ENCODE peak calls at places on chromosomes 6 and 20, in five cellular contexts. B, N, O, G and V are unnamed samples. For H3K36me3, the result is how much of the 10 kb centered on the place peaks cover.

GRCh38 chr6:113017316-113017715 is 670.2 kb downstream of the RFPL4B start:
- DNase-seq in B (no peak), N (no peak), O (no peak), G (no peak), V (no peak)

GRCh38 chr20:9051508-9051907 is 17.4 kb upstream of the PLCB4 start:
- DNase-seq in B (no peak), N (no peak), O (peak), G (peak), V (no peak)

GRCh38 chr20:3163099-3164042 is 3.7 kb upstream of the FASTKD5 start:
- DNase-seq in B (no peak), N (no peak), O (no peak), G (no peak), V (no peak)

GRCh38 chr6:17032595-17033591 is 69.0 kb upstream of the STMND1 start:
- DNase-seq in B (no peak), N (peak), O (peak), G (peak), V (peak)

GRCh38 chr20:38863024-38863851 is 57.7 kb downstream of the PPP1R16B start:
- DNase-seq in B (no peak), N (no peak), O (no peak), G (no peak), V (no peak)

GRCh38 chr6:16118825-16119224 is 10.1 kb upstream of the MYLIP start:
- DNase-seq in B (no peak), N (no peak), O (no peak), G (no peak), V (no peak)

GRCh38 chr6:16109659-16110300 is 19.1 kb upstream of the MYLIP start:
- DNase-seq in B (no peak), N (no peak), O (peak), G (no peak), V (no peak)

GRCh38 chr20:24745617-24746350 is 203.3 kb upstream of the CST7 start:
- DNase-seq in B (no peak), N (no peak), O (no peak), G (no peak), V (no peak)

GRCh38 chr20:3258429-3258828 is 19.4 kb upstream of the SLC4A11 start:
- DNase-seq in B (no peak), N (no peak), O (no peak), G (no peak), V (no peak)

GRCh38 chr20:34891166-34892062 is 15.0 kb downstream of the ACSS2 start:
- DNase-seq in B (no peak), N (no peak), O (peak), G (peak), V (no peak)

GRCh38 chr6:69866351-69867074 is at the start of gene COL19A1:
- DNase-seq in B (no peak), N (no peak), O (peak), G (no peak), V (peak)

GRCh38 chr6:48809700-48810099 is 653.4 kb downstream of the MMUT start:
- DNase-seq in B (no peak), N (no peak), O (no peak), G (no peak), V (peak)

GRCh38 chr6:35782424-35782823 is 1.6 kb downstream of the CLPSL1 start:
- DNase-seq in B (no peak), N (no peak), O (no peak), G (no peak), V (no peak)

GRCh38 chr20:36273414-36274247 is 32.5 kb upstream of the DLGAP4 start:
- DNase-seq in B (no peak), N (no peak), O (no peak), G (peak), V (no peak)

GRCh38 chr20:46164166-46164565 is 46.1 kb downstream of the CD40 start:
- DNase-seq in B (no peak), N (no peak), O (no peak), G (no peak), V (no peak)

GRCh38 chr6:158314737-158315136 is 2.5 kb downstream of the TULP4 start:
- DNase-seq in B (no peak), N (no peak), O (no peak), G (peak), V (no peak)

GRCh38 chr6:13235339-13235738 is 93.0 kb downstream of the TBC1D7 start:
- DNase-seq in B (no peak), N (no peak), O (no peak), G (no peak), V (no peak)

GRCh38 chr6:67908377-67908776 is 726.7 kb upstream of the ADGRB3 start:
- DNase-seq in B (no peak), N (no peak), O (no peak), G (no peak), V (no peak)

GRCh38 chr6:37705239-37706051 is 7.8 kb upstream of the MDGA1 start:
- DNase-seq in B (peak), N (peak), O (peak), G (peak), V (peak)
- TF ChIP-seq CTCF in B (peak), N (no peak), O (peak), G (peak), V (peak)

GRCh38 chr6:2524090-2524489 is 226.6 kb downstream of the MYLK4 start:
- DNase-seq in B (no peak), N (no peak), O (no peak), G (no peak), V (no peak)

GRCh38 chr6:2523061-2523460 is 227.7 kb downstream of the MYLK4 start:
- DNase-seq in B (no peak), N (no peak), O (no peak), G (no peak), V (no peak)

GRCh38 chr6:2526766-2527165 is 224.0 kb downstream of the MYLK4 start:
- DNase-seq in B (no peak), N (no peak), O (no peak), G (no peak), V (no peak)

GRCh38 chr6:2518029-2518428 is 232.7 kb downstream of the MYLK4 start:
- DNase-seq in B (no peak), N (no peak), O (no peak), G (no peak), V (no peak)

DNA sequence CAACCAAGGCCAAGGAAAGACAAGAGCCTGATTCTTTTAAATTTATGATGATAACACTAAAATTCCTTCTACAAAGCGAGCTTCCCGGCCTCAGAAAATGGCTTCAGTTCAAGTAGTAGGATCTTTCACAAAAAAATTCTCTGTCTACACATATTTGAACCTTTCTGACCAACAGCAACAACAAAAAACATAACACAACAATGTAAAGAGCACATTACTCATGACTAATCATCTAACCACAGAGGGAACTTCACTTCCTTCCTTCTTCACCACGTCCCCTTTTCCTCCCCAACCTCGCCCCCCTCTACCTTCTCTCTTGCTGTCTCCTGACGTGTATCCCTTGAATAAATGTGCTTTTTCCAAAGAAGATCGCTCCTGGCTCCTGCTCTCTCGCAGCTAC is 228.2 kb downstream of the MYLK4 start:
- DNase-seq in B (no peak), N (no peak), O (no peak), G (peak), V (no peak)
- H3K4me3 ChIP-seq in B (no peak), N (no peak), O (no peak), G (no peak), V (no peak)

DNA sequence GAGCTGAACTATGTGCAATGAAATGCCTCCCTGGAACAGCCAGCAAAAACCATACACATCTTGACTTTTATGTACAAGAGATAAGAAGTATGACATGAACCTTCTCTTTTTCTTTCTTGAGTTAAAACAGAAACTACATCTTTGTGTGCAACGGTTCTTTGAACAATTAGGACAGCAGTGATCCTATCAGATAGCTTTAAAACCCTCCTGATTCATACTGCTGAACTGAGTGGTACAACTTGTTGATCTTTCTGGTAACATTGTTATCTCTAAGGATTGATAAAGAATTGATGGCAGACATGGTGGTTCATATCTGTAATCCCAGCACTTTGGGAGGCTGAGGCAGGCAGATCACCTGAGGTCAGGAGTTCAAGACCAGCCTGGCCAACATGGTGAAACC is 43.4 kb downstream of the TRAF3IP2 start:
- DNase-seq in B (no peak), N (no peak), O (no peak), G (no peak), V (no peak)
- H3K36me3 ChIP-seq in B (under half), N (under half), O (under half), G (under half), V (under half)

DNA sequence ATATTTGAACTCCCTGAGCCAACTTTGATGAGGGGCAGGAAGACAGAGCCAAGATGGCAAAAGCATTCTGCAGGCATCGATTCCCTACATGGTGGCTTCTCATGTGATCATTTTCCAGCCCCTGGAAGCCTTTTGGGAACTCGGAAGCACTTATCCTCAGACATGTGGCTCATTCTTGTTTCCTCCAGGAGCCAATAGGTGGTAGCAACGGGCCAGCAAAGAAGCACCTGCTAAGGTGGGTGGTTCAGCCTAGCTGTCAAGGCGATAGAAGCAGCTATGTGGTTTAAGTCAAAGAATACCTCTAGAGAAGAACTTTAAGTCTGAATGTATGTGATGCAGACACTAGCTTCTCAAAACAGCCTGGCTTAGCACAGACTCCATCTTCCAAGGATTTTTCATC is 64.9 kb upstream of the PAX1 start:
- DNase-seq in B (no peak), N (no peak), O (no peak), G (no peak), V (no peak)
- TF ChIP-seq CTCF in B (no peak), N (no peak), O (no peak), G (no peak), V (no peak)

DNA sequence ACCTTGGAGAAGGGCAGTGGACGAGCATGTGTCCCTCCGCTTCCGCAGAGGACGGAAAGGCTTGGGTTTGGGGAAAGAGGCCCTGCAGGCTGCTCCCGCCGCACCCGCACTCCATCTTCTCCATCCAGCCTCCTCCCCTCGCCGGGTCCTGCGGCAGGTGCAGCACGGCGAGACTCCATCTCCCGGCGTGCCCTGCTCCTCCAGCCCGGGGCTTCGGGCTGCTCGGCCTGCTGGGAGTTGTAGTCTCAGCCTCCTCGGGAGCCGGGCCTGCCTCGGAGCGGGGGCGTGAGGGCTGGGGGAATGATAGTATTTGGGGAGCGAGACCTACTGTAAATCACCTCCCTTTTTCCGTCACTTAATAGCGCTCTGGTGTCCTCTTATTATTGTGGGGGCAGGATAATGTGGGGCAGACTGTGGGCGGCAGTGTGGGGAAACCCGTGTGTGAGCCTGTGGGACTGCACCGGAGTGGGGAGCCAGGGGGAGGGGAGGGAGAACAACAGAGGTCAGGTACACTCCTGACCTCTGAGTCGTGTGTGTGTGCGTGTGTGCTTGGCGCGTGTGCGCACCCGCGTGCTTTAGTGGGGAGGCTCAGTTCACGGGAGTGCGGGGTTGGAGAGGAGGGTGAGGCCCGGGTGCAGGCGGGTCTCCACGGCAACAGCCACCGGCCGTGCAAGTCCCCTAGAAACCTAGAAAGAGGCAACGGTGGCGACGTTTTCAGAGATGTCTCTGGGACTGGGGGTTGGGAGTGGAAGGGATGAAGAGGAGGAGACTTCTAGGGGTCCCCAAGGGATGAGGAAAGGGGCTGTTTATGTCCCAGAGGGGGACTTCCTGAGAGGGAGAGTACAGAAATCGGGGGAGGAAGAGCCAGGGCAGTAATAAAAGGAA is 4.1 kb downstream of the TTBK1 start:
- DNase-seq in B (peak), N (peak), O (peak), G (peak), V (peak)
- H3K4me3 ChIP-seq in B (peak), N (peak), O (peak), G (peak), V (peak)

GRCh38 chr20:41352666-41353065 is 12.0 kb downstream of the LPIN3 start:
- DNase-seq in B (no peak), N (no peak), O (no peak), G (no peak), V (no peak)
- H3K36me3 ChIP-seq in B (under half), N (under half), O (under half), G (under half), V (under half)

DNA sequence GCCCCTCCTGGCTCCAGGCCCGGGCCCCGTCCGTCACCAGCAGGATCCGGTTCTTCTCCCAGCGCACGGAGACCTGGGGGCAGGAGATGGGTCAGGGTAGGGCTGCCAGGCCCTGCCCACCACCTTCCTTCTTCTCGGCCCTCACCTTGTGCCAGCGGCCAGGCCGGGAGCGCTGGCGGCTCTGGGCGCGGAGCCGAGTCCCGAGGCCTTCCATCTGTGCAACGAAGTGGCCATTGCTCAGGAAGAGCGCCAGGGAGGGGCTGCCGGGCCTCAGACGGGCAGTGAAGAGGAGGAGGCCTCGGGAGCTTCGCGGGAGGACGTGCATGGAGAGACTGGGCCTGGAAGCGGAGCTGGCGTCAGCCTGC is 7.9 kb downstream of the ADRM1 start:
- DNase-seq in B (no peak), N (no peak), O (no peak), G (peak), V (no peak)
- TF ChIP-seq CTCF in B (no peak), N (no peak), O (no peak), G (no peak), V (no peak)

GRCh38 chr6:107318100-107318736 is 141.1 kb downstream of the PDSS2 start:
- DNase-seq in B (no peak), N (peak), O (peak), G (peak), V (peak)
- H3K4me3 ChIP-seq in B (no peak), N (no peak), O (no peak), G (no peak), V (no peak)

DNA sequence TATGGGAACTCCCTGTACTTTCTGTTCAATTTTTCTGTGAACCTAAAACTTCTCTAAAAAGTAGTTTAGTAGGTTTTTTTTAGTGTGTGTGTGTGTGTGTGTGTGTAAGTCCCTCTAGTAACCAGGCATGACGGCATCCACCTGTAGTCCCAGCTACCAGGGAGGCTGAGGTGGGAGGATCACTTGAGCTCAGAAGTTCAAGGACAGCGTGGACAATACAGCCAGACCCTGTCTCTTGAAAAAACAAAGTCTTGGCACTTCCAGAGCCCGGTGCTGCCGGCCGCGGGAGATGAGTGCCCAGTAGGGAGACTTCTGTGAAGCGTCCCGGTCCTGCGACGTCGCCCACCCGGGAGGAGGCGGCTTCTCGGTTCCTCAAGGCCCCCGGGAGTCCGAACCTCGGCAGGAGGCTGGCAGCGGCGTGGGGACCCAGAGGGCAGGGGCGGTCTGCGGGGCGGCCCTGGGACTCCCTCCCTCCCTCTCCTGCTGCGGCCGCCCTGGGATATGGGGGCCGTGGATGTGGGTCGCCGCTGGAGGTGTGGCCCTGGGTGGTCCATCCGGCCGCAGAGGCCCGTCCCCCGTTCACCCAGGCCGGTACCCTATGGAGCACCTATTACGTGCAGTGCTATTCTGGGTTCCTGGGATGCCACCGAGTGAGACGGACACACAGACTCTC is 78.0 kb upstream of the SIRPG start:
- DNase-seq in B (no peak), N (no peak), O (no peak), G (no peak), V (no peak)
- H3K36me3 ChIP-seq in B (under half), N (under half), O (under half), G (under half), V (under half)

DNA sequence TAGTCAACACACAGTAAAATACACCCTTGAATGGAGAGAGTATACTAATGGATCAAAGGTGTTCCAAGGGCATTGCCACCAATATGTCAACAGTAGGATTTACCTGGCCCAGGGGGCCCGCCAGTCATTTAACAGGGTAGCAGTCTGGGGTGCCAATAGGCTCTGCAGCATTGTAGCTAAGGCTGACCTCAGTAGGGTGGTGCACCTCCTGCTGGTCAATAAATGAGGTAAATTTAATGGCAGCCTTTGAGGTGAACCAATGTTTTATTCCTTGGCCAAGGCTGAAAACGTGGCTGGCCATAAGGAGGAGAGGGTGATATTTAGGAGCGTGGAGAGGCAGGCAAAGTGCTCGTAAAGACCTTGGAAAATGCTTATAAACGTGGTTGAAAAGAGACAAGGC is 147.2 kb downstream of the RPS12 start:
- DNase-seq in B (no peak), N (no peak), O (no peak), G (no peak), V (no peak)
- TF ChIP-seq CTCF in B (no peak), N (no peak), O (no peak), G (peak), V (no peak)